ENCODE peak calls at places on chromosome 3, in four cellular contexts. W is stimulated activated CD8-positive, alpha-beta memory T cell treated with anti-CD3 and anti-CD28 coated beads, Interleukin-4, amount 100 ng/mL, for 48 hours; T is stimulated activated naive CD8-positive, alpha-beta T cell treated with anti-CD3 and anti-CD28 coated beads, Interleukin-15, Interleukin-2, amounts not matched to agents 100 U/mL and 50 U/mL, for 24 hours; Q is T-helper 17 cell. Z is an unnamed sample.

GRCh38 chr3:42780892-42781700 is 8.0 kb upstream of the CCDC13 start:
- DNase-seq in Q (peak; percentile 22), W (no peak), T (no peak), Z (peak; percentile 69)

GRCh38 chr3:24704496-24704895 is 209.8 kb upstream of the THRB start:
- DNase-seq in Q (no peak), T (no peak), W (no peak), Z (no peak)

GRCh38 chr3:174270841-174271240 is 588.3 kb upstream of the NAALADL2 start:
- DNase-seq in T (no peak), W (no peak), Q (no peak), Z (no peak)

GRCh38 chr3:133744241-133744640 is 2.0 kb upstream of the TF start:
- DNase-seq in T (no peak), Q (no peak), W (no peak), Z (no peak)

GRCh38 chr3:44845528-44846520 is 15.9 kb upstream of the TMEM42 start:
- DNase-seq in Q (no peak), T (no peak), W (no peak), Z (no peak)

GRCh38 chr3:119559441-119559963 is at the start of gene CD80:
- DNase-seq in T (peak; percentile 71), Q (peak; percentile 53), W (peak; percentile 74), Z (peak; percentile 63)

GRCh38 chr3:170741756-170742530 is 128.1 kb downstream of the RPL22L1 start:
- DNase-seq in T (no peak), W (no peak), Q (no peak), Z (no peak)

GRCh38 chr3:190116551-190117067 is 4.1 kb downstream of the P3H2 start:
- DNase-seq in T (no peak), W (no peak), Q (no peak), Z (no peak)

GRCh38 chr3:44509985-44510360 is 32.5 kb upstream of the ZNF445 start:
- DNase-seq in T (no peak), W (no peak), Q (no peak), Z (no peak)

GRCh38 chr3:173354124-173354523 is 43.4 kb upstream of the NLGN1 start:
- DNase-seq in T (no peak), Q (no peak), W (no peak), Z (no peak)

GRCh38 chr3:178583963-178584575 is 47.8 kb downstream of the KCNMB2 start:
- DNase-seq in T (no peak), W (no peak), Q (no peak), Z (no peak)

GRCh38 chr3:81886081-81886480 is 124.6 kb upstream of the GBE1 start:
- DNase-seq in W (no peak), T (no peak), Q (no peak), Z (no peak)

GRCh38 chr3:170327040-170327808 is 30.3 kb upstream of the SKIL start:
- DNase-seq in W (no peak), T (no peak), Q (no peak), Z (no peak)

Z was measured in memory B cell.